ENCODE peak calls at places on chromosomes 6 and 20, in four cellular contexts. Z, W, N and B are unnamed samples.

GRCh38 chr20:38178581-38178980 is 13.5 kb upstream of the TGM2 start:
- DNase-seq in Z (no peak), W (no peak), N (no peak), B (no peak)

GRCh38 chr6:136564170-136564569 is 13.9 kb upstream of the MAP7 start:
- DNase-seq in Z (no peak), W (no peak), N (no peak), B (no peak)

GRCh38 chr6:131015630-131016263 is 47.3 kb downstream of the EPB41L2 start:
- DNase-seq in Z (no peak), W (no peak), N (no peak), B (no peak)

GRCh38 chr6:155004576-155005345 is 9.6 kb downstream of the TIAM2 start:
- DNase-seq in Z (no peak), W (no peak), N (no peak), B (no peak)

GRCh38 chr6:47698342-47698787 is at the start of gene ADGRF4:
- DNase-seq in Z (no peak), W (no peak), N (no peak), B (no peak)

GRCh38 chr20:51350941-51351631 is 191.4 kb downstream of the NFATC2 start:
- DNase-seq in Z (no peak), W (no peak), N (no peak), B (no peak)

GRCh38 chr6:20117474-20117873 is 94.8 kb downstream of the MBOAT1 start:
- DNase-seq in Z (no peak), W (no peak), N (no peak), B (no peak)

GRCh38 chr20:4152696-4153235 is 137.4 kb upstream of the RNF24 start:
- DNase-seq in Z (no peak), W (no peak), N (no peak), B (no peak)

GRCh38 chr6:100657678-100658330 is 193.1 kb upstream of the SIM1 start:
- DNase-seq in Z (no peak), W (no peak), N (no peak), B (no peak)

GRCh38 chr6:149454405-149454848 is 30.4 kb downstream of the ZC3H12D start:
- DNase-seq in Z (no peak), W (peak; percentile 96), N (peak; percentile 97), B (peak; percentile 99)

GRCh38 chr6:159951772-159952171 is 17.1 kb upstream of the IGF2R start:
- DNase-seq in Z (no peak), W (no peak), N (no peak), B (no peak)

GRCh38 chr6:147689398-147689797 is 180.9 kb downstream of the SAMD5 start:
- DNase-seq in Z (no peak), W (no peak), N (no peak), B (no peak)

GRCh38 chr6:27562027-27562410 is 89.1 kb upstream of the ZNF184 start:
- DNase-seq in Z (no peak), W (no peak), N (no peak), B (no peak)

GRCh38 chr20:8938532-8938931 is 130.4 kb upstream of the PLCB4 start:
- DNase-seq in Z (no peak), W (no peak), N (no peak), B (no peak)
- H3K4me3 ChIP-seq in Z (no peak overlapping the region), W (no peak overlapping the region), N (no peak overlapping the region), B (no peak overlapping the region)

GRCh38 chr20:24472426-24472825 is 3.0 kb downstream of the SYNDIG1 start:
- DNase-seq in Z (no peak), W (no peak), N (no peak), B (no peak)

GRCh38 chr20:24469116-24470030 is at the start of gene SYNDIG1:
- DNase-seq in Z (no peak), W (no peak), N (no peak), B (no peak)

GRCh38 chr20:24470031-24470781 is 777 bp downstream of the SYNDIG1 start:
- DNase-seq in Z (no peak), W (no peak), N (no peak), B (no peak)

GRCh38 chr20:24468401-24469115 is 871 bp upstream of the SYNDIG1 start:
- DNase-seq in Z (no peak), W (no peak), N (no peak), B (no peak)

GRCh38 chr20:24470782-24471582 is 1.6 kb downstream of the SYNDIG1 start:
- DNase-seq in Z (no peak), W (no peak), N (no peak), B (no peak)
- H3K4me3 ChIP-seq in Z (no peak overlapping the region), W (peak overlapping the region; percentile 65), N (peak overlapping the region; percentile 69), B (no peak overlapping the region)

GRCh38 chr20:53580376-53581111 is 13.1 kb downstream of the ZNF217 start:
- DNase-seq in Z (no peak), W (peak; percentile 19), N (no peak), B (no peak)
- H3K4me3 ChIP-seq in Z (peak overlapping the region; percentile 79), W (peak overlapping the region; percentile 34), N (no peak overlapping the region), B (no peak overlapping the region)

GRCh38 chr20:44210422-44211176 is at the start of gene OSER1:
- DNase-seq in Z (peak; percentile 88), W (peak; percentile 98), N (peak; percentile 98), B (peak; percentile 98)

GRCh38 chr20:44209691-44210421 is 715 bp downstream of the OSER1 start:
- DNase-seq in Z (no peak), W (peak; percentile 46), N (no peak), B (no peak)

GRCh38 chr20:44208165-44208564 is 2.4 kb downstream of the OSER1 start:
- DNase-seq in Z (no peak), W (no peak), N (no peak), B (no peak)

GRCh38 chr20:44207066-44207723 is 3.4 kb downstream of the OSER1 start:
- DNase-seq in Z (no peak), W (no peak), N (no peak), B (no peak)

GRCh38 chr20:44208770-44209169 is 1.8 kb downstream of the OSER1 start:
- DNase-seq in Z (no peak), W (no peak), N (no peak), B (no peak)
- H3K4me3 ChIP-seq in Z (peak overlapping the region; percentile 98), W (peak overlapping the region; percentile 95), N (no peak overlapping the region), B (no peak overlapping the region)